ENCODE peak calls at places on chromosomes 6 and 20, in four cellular contexts. Y, J, B and T are unnamed samples.

GRCh38 chr6:129497591-129498555 is 212.1 kb downstream of the ARHGAP18 start:
- DNase-seq in Y (peak; percentile 48), J (no peak), B (no peak), T (no peak)

GRCh38 chr6:84866715-84867114 is 102.3 kb upstream of the TBX18 start:
- DNase-seq in Y (no peak), J (no peak), B (no peak), T (peak; percentile 35)

GRCh38 chr6:37155394-37156312 is 14.3 kb upstream of the PIM1 start:
- DNase-seq in Y (no peak), J (no peak), B (no peak), T (no peak)

GRCh38 chr6:82415820-82416219 is 52.2 kb downstream of the TPBG start:
- DNase-seq in Y (peak; percentile 38), J (no peak), B (no peak), T (peak; percentile 47)

GRCh38 chr20:46268131-46268611 is 40.1 kb downstream of the CDH22 start:
- DNase-seq in Y (no peak), J (no peak), B (no peak), T (no peak)

GRCh38 chr20:48583801-48584200 is 244.0 kb downstream of the PREX1 start:
- DNase-seq in Y (no peak), J (no peak), B (no peak), T (no peak)

GRCh38 chr6:116465246-116465645 is 4.1 kb downstream of the CALHM6 start:
- DNase-seq in Y (no peak), J (no peak), B (no peak), T (no peak)

GRCh38 chr6:10740061-10740460 is 7.5 kb upstream of the TMEM14B start:
- DNase-seq in Y (no peak), J (no peak), B (no peak), T (no peak)

GRCh38 chr6:84645563-84646266 is 118.7 kb downstream of the TBX18 start:
- DNase-seq in Y (peak; percentile 73), J (no peak), B (no peak), T (peak; percentile 77)

GRCh38 chr6:5695260-5696245 is 311.2 kb downstream of the NRN1 start:
- DNase-seq in Y (peak; percentile 94), J (no peak), B (no peak), T (peak; percentile 58)

GRCh38 chr20:45374966-45375365 is 3.2 kb downstream of the TP53TG5 start:
- DNase-seq in Y (no peak), J (no peak), B (no peak), T (no peak)

GRCh38 chr6:139369568-139370046 is 4.8 kb downstream of the CITED2 start:
- DNase-seq in Y (peak; percentile 87), J (no peak), B (no peak), T (peak; percentile 83)

GRCh38 chr6:47188588-47189021 is 121.1 kb downstream of the TNFRSF21 start:
- DNase-seq in Y (peak; percentile 46), J (no peak), B (no peak), T (peak; percentile 74)

GRCh38 chr6:143675327-143675900 is 2.4 kb upstream of the PHACTR2 start:
- DNase-seq in Y (no peak), J (no peak), B (no peak), T (no peak)

GRCh38 chr6:63740709-63741108 is 105.1 kb downstream of the PHF3 start:
- DNase-seq in Y (peak; percentile 49), J (no peak), B (no peak), T (peak; percentile 83)

GRCh38 chr6:11206576-11206975 is 25.9 kb downstream of the NEDD9 start:
- DNase-seq in Y (no peak), J (no peak), B (no peak), T (peak; percentile 21)

GRCh38 chr20:49203011-49203410 is 14.9 kb upstream of the STAU1 start:
- DNase-seq in Y (no peak), J (no peak), B (no peak), T (no peak)

GRCh38 chr6:169949501-169950097 is 198.2 kb downstream of the ERMARD start:
- DNase-seq in Y (no peak), J (no peak), B (no peak), T (no peak)

GRCh38 chr6:21559238-21559637 is 34.3 kb upstream of the SOX4 start:
- DNase-seq in Y (no peak), J (no peak), B (no peak), T (no peak)

GRCh38 chr20:33516882-33517281 is 27.0 kb downstream of the CBFA2T2 start:
- DNase-seq in Y (peak; percentile 33), J (no peak), B (no peak), T (peak; percentile 32)

GRCh38 chr6:139515511-139515910 is 141.1 kb upstream of the CITED2 start:
- DNase-seq in Y (peak; percentile 84), J (no peak), B (no peak), T (no peak)

GRCh38 chr20:20702330-20703245 is 9.9 kb downstream of the RALGAPA2 start:
- DNase-seq in Y (no peak), J (no peak), B (no peak), T (no peak)

GRCh38 chr6:113586413-113586812 is 270.7 kb upstream of the MARCKS start:
- DNase-seq in Y (peak; percentile 89), J (no peak), B (no peak), T (peak; percentile 79)

GRCh38 chr20:63178889-63179751 is 36.8 kb downstream of the YTHDF1 start:
- DNase-seq in Y (no peak), J (no peak), B (peak; percentile 55), T (no peak)

GRCh38 chr6:73491371-73491770 is 29.5 kb downstream of the EEF1A1 start:
- DNase-seq in Y (no peak), J (no peak), B (no peak), T (no peak)

GRCh38 chr20:25327521-25328235 is 63.0 kb downstream of the ABHD12 start:
- DNase-seq in Y (no peak), J (no peak), B (no peak), T (no peak)